ENCODE peak calls at places on chromosomes 6 and 20, in ten cellular contexts. One of them, this sample, is unnamed.

GRCh38 chr6:158856261-158856660 is 37.1 kb upstream of the EZR start:
- DNase-seq in transverse colon: no peak
- DNase-seq in endothelial cell: no peak
- DNase-seq in stomach: peak
- DNase-seq in B cell: no peak
- DNase-seq in MCF 10A: no peak
- DNase-seq in AG10803: no peak
- DNase-seq in MM.1S: no peak
- DNase-seq in RWPE1: no peak
- DNase-seq in progenitor cell of endocrine pancreas: no peak
- DNase-seq in this sample: no peak

GRCh38 chr20:4325548-4326187 is 310.3 kb upstream of the RNF24 start:
- DNase-seq in transverse colon: no peak
- DNase-seq in endothelial cell: no peak
- DNase-seq in stomach: no peak
- DNase-seq in B cell: no peak
- DNase-seq in MCF 10A: no peak
- DNase-seq in AG10803: no peak
- DNase-seq in MM.1S: no peak
- DNase-seq in RWPE1: no peak
- DNase-seq in progenitor cell of endocrine pancreas: no peak
- DNase-seq in this sample: no peak

GRCh38 chr6:39865011-39865888 is 69.0 kb downstream of the MOCS1 start:
- DNase-seq in transverse colon: peak
- DNase-seq in endothelial cell: peak
- DNase-seq in stomach: peak
- DNase-seq in B cell: peak
- DNase-seq in MCF 10A: peak
- DNase-seq in AG10803: peak
- DNase-seq in MM.1S: peak
- DNase-seq in RWPE1: peak
- DNase-seq in progenitor cell of endocrine pancreas: peak
- DNase-seq in this sample: peak

GRCh38 chr6:13613029-13613594 is 2.0 kb upstream of the NOL7 start:
- DNase-seq in transverse colon: no peak
- DNase-seq in endothelial cell: no peak
- DNase-seq in stomach: no peak
- DNase-seq in B cell: no peak
- DNase-seq in MCF 10A: no peak
- DNase-seq in AG10803: no peak
- DNase-seq in MM.1S: no peak
- DNase-seq in RWPE1: no peak
- DNase-seq in progenitor cell of endocrine pancreas: no peak
- DNase-seq in this sample: no peak

GRCh38 chr6:154840363-154840762 is 107.1 kb downstream of the SCAF8 start:
- DNase-seq in transverse colon: no peak
- DNase-seq in endothelial cell: no peak
- DNase-seq in stomach: no peak
- DNase-seq in B cell: no peak
- DNase-seq in MCF 10A: no peak
- DNase-seq in AG10803: no peak
- DNase-seq in MM.1S: no peak
- DNase-seq in RWPE1: no peak
- DNase-seq in progenitor cell of endocrine pancreas: no peak
- DNase-seq in this sample: no peak

GRCh38 chr6:1242439-1242838 is 69.5 kb upstream of the FOXQ1 start:
- DNase-seq in transverse colon: no peak
- DNase-seq in endothelial cell: no peak
- DNase-seq in stomach: no peak
- DNase-seq in B cell: no peak
- DNase-seq in MCF 10A: no peak
- DNase-seq in AG10803: peak
- DNase-seq in MM.1S: no peak
- DNase-seq in RWPE1: no peak
- DNase-seq in progenitor cell of endocrine pancreas: no peak
- DNase-seq in this sample: no peak

GRCh38 chr6:25652007-25652515 is at the start of gene SCGN:
- DNase-seq in transverse colon: peak
- DNase-seq in endothelial cell: peak
- DNase-seq in stomach: peak
- DNase-seq in B cell: peak
- DNase-seq in MCF 10A: peak
- DNase-seq in AG10803: peak
- DNase-seq in MM.1S: no peak
- DNase-seq in RWPE1: peak
- DNase-seq in progenitor cell of endocrine pancreas: peak
- DNase-seq in this sample: peak

GRCh38 chr20:53738039-53738944 is 144.7 kb upstream of the ZNF217 start:
- DNase-seq in transverse colon: peak
- DNase-seq in endothelial cell: peak
- DNase-seq in stomach: peak
- DNase-seq in B cell: peak
- DNase-seq in MCF 10A: no peak
- DNase-seq in AG10803: peak
- DNase-seq in MM.1S: peak
- DNase-seq in RWPE1: peak
- DNase-seq in progenitor cell of endocrine pancreas: peak
- DNase-seq in this sample: peak

DNA sequence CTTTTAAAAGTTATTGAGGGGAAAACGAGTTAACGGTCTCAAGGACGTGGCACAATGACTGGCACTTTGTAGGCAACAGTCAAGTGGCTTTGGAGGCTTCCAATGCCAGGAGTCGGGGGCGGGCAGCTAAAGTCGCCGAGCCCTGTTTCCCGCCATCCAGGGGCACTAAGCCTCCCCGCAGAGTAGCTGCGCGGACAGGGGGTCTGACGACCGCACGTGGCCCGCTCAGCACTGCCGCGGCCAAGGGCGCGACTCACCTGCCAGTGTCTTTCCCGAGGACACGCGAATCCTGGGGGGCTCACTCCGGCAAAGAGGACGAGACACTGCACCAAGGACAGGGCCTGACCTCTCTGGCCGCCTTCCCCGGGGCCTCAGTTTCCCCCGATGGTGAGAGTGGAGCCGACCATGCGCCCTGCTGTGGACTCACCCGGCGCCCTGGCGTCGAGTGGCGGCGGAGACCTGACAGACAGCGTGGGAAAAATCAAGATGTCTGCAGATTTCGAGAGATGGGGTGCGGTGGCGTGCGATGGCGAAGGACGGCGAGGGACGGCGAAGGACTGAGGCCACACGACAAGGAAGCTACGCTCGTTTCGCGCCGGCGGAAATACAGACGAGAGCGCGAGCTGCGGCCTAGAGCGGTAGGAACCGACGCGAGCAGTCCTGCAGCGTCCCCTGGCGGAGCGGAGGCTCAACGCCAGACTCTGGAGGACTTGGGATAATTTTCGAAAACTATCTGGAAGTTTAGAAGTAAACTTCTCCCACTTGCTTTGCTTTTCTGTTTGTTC is at the start of gene SNHG17:
- DNase-seq in transverse colon: peak
- DNase-seq in endothelial cell: peak
- DNase-seq in stomach: peak
- DNase-seq in B cell: peak
- DNase-seq in MCF 10A: peak
- DNase-seq in AG10803: peak
- DNase-seq in MM.1S: peak
- DNase-seq in RWPE1: peak
- DNase-seq in progenitor cell of endocrine pancreas: peak
- DNase-seq in this sample: peak
- TF ChIP-seq CTCF in transverse colon: peak
- TF ChIP-seq CTCF in endothelial cell: peak
- TF ChIP-seq CTCF in stomach: peak
- TF ChIP-seq CTCF in B cell: peak
- TF ChIP-seq CTCF in MCF 10A: peak
- TF ChIP-seq CTCF in AG10803: peak
- TF ChIP-seq CTCF in MM.1S: peak
- TF ChIP-seq CTCF in RWPE1: peak
- TF ChIP-seq CTCF in progenitor cell of endocrine pancreas: peak
- TF ChIP-seq CTCF in this sample: peak

GRCh38 chr20:55353206-55353605 is 652.1 kb downstream of the CBLN4 start:
- DNase-seq in transverse colon: no peak
- DNase-seq in endothelial cell: no peak
- DNase-seq in stomach: no peak
- DNase-seq in B cell: no peak
- DNase-seq in MCF 10A: no peak
- DNase-seq in AG10803: no peak
- DNase-seq in MM.1S: no peak
- DNase-seq in RWPE1: peak
- DNase-seq in progenitor cell of endocrine pancreas: no peak
- DNase-seq in this sample: no peak

DNA sequence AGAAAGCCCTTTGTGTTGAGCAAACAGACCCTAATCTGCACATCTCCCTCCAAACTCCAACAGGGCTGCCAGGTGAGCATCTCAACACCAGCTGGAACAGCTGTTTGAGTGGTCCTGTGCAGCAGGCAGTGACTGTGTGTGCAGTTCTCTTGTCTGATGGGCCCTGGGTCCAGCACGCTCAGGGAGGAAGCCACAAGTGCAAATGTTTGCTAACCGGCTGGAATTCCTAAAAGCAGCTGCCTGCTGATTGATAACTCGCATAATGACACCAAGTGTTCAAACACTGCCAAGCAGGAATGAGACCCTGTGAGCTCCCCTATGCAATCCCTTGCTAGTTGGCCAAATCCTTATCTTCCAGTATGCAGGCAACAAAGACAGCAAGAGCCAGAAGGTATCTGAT is 650.6 kb downstream of the CBLN4 start:
- DNase-seq in transverse colon: no peak
- DNase-seq in endothelial cell: no peak
- DNase-seq in stomach: no peak
- DNase-seq in B cell: no peak
- DNase-seq in MCF 10A: no peak
- DNase-seq in AG10803: no peak
- DNase-seq in MM.1S: no peak
- DNase-seq in RWPE1: no peak
- DNase-seq in progenitor cell of endocrine pancreas: peak
- DNase-seq in this sample: no peak
- TF ChIP-seq CTCF in transverse colon: no peak
- TF ChIP-seq CTCF in endothelial cell: no peak
- TF ChIP-seq CTCF in stomach: no peak
- TF ChIP-seq CTCF in B cell: no peak
- TF ChIP-seq CTCF in MCF 10A: no peak
- TF ChIP-seq CTCF in AG10803: no peak
- TF ChIP-seq CTCF in MM.1S: no peak
- TF ChIP-seq CTCF in RWPE1: no peak
- TF ChIP-seq CTCF in progenitor cell of endocrine pancreas: no peak
- TF ChIP-seq CTCF in this sample: no peak

GRCh38 chr6:133952815-133953633 is at the start of gene TBPL1:
- DNase-seq in transverse colon: peak
- DNase-seq in endothelial cell: peak
- DNase-seq in stomach: peak
- DNase-seq in B cell: peak
- DNase-seq in MCF 10A: peak
- DNase-seq in AG10803: peak
- DNase-seq in MM.1S: peak
- DNase-seq in RWPE1: peak
- DNase-seq in progenitor cell of endocrine pancreas: peak
- DNase-seq in this sample: peak

GRCh38 chr6:133951227-133951626 is 1.8 kb upstream of the TBPL1 start:
- DNase-seq in transverse colon: no peak
- DNase-seq in endothelial cell: no peak
- DNase-seq in stomach: no peak
- DNase-seq in B cell: no peak
- DNase-seq in MCF 10A: no peak
- DNase-seq in AG10803: no peak
- DNase-seq in MM.1S: no peak
- DNase-seq in RWPE1: no peak
- DNase-seq in progenitor cell of endocrine pancreas: no peak
- DNase-seq in this sample: no peak

GRCh38 chr6:133953634-133954415 is 801 bp downstream of the TBPL1 start:
- DNase-seq in transverse colon: no peak
- DNase-seq in endothelial cell: no peak
- DNase-seq in stomach: no peak
- DNase-seq in B cell: peak
- DNase-seq in MCF 10A: peak
- DNase-seq in AG10803: no peak
- DNase-seq in MM.1S: peak
- DNase-seq in RWPE1: no peak
- DNase-seq in progenitor cell of endocrine pancreas: no peak
- DNase-seq in this sample: peak

GRCh38 chr6:133955136-133955576 is 2.1 kb downstream of the TBPL1 start:
- DNase-seq in transverse colon: no peak
- DNase-seq in endothelial cell: no peak
- DNase-seq in stomach: no peak
- DNase-seq in B cell: no peak
- DNase-seq in MCF 10A: no peak
- DNase-seq in AG10803: no peak
- DNase-seq in MM.1S: no peak
- DNase-seq in RWPE1: no peak
- DNase-seq in progenitor cell of endocrine pancreas: no peak
- DNase-seq in this sample: no peak

DNA sequence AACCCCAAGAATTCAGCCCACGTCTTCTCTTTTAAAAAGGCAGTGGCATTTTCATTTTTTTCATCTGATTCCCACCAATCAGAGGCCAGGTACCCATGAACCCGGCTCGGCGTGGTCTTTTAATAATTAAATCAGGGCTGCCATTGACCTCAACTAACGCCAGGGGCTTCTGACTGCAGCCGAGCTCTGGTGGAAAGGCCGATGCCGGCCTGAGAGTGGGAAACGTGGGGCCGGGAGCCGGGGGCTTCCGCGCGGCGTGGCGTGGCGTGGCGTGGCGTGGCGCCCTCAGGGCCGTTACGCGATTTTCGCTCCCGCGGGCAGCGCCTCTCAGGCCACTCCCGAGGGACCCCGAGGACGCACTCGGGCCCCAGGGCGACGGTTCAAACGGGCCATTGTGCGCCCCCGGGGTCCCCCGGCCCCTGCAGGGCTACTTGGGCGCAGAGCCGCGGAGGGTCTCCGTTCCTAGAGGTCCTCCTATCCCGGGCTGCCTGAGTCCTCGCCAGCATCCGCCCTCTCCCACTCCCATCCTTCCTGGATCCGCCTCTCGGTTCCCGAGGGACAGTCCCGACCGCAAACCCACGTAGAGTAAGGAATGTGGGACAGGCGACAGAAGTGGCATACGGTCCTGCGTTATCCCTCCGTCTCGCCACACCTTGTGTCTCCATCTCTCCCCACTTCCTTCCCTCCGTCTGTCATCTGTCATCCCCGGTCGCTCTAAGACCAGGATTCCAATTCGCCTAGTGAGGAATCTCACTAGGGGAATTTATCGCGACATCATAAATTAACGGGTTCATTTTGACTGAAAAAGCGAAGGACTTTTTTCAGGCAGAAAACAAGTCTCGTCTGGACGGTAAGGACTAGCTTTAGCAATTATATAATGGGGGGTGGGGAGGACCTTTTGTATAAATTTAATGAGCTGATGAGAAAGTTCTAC is 876 bp upstream of the TBPL1 start:
- DNase-seq in transverse colon: peak
- DNase-seq in endothelial cell: peak
- DNase-seq in stomach: peak
- DNase-seq in B cell: peak
- DNase-seq in MCF 10A: peak
- DNase-seq in AG10803: peak
- DNase-seq in MM.1S: peak
- DNase-seq in RWPE1: peak
- DNase-seq in progenitor cell of endocrine pancreas: peak
- DNase-seq in this sample: peak
- TF ChIP-seq CTCF in transverse colon: peak
- TF ChIP-seq CTCF in endothelial cell: peak
- TF ChIP-seq CTCF in stomach: peak
- TF ChIP-seq CTCF in B cell: peak
- TF ChIP-seq CTCF in MCF 10A: peak
- TF ChIP-seq CTCF in AG10803: peak
- TF ChIP-seq CTCF in MM.1S: peak
- TF ChIP-seq CTCF in RWPE1: peak
- TF ChIP-seq CTCF in progenitor cell of endocrine pancreas: peak
- TF ChIP-seq CTCF in this sample: peak

GRCh38 chr20:2663887-2664719 is at the start of gene IDH3B:
- DNase-seq in transverse colon: peak
- DNase-seq in endothelial cell: peak
- DNase-seq in stomach: peak
- DNase-seq in B cell: peak
- DNase-seq in MCF 10A: peak
- DNase-seq in AG10803: peak
- DNase-seq in MM.1S: peak
- DNase-seq in RWPE1: peak
- DNase-seq in progenitor cell of endocrine pancreas: peak
- DNase-seq in this sample: peak
- TF ChIP-seq CTCF in transverse colon: no peak
- TF ChIP-seq CTCF in endothelial cell: no peak
- TF ChIP-seq CTCF in stomach: no peak
- TF ChIP-seq CTCF in B cell: no peak
- TF ChIP-seq CTCF in MCF 10A: no peak
- TF ChIP-seq CTCF in AG10803: no peak
- TF ChIP-seq CTCF in MM.1S: no peak
- TF ChIP-seq CTCF in RWPE1: no peak
- TF ChIP-seq CTCF in progenitor cell of endocrine pancreas: no peak
- TF ChIP-seq CTCF in this sample: no peak